ENCODE peak calls at places on chromosomes 1 and 21, in six cellular contexts. A is H9, C is IMR-90, O is mesenchymal stem cell, X is neuronal stem cell, Y is trophoblast cell. R is an unnamed sample.
A peak's percentile ranks its signal among the peaks of the same experiment; 100 is the strongest.

GRCh38 chr1:26493267-26493666 is 21.0 kb downstream of the HMGN2 start:
- DNase-seq in A (no peak), C (no peak), O (no peak), X (no peak), Y (no peak), R (no peak)

GRCh38 chr1:243421784-243422183 is 165.9 kb downstream of the SDCCAG8 start:
- DNase-seq in A (peak; percentile 40), C (peak; percentile 85), O (peak; percentile 46), X (no peak), Y (no peak), R (no peak)

GRCh38 chr1:186155594-186155993 is 219.5 kb downstream of the TPR start:
- DNase-seq in A (no peak), C (peak; percentile 80), O (peak; percentile 72), X (no peak), Y (peak; percentile 40), R (no peak)

GRCh38 chr1:153776971-153777370 is 1.8 kb downstream of the SLC27A3 start:
- DNase-seq in A (no peak), C (no peak), O (no peak), X (no peak), Y (no peak), R (no peak)

GRCh38 chr1:61389926-61390845 is 307.8 kb downstream of the NFIA start:
- DNase-seq in A (no peak), C (no peak), O (no peak), X (no peak), Y (no peak), R (no peak)

GRCh38 chr21:35336534-35336933 is 287.4 kb upstream of the RUNX1 start:
- DNase-seq in A (no peak), C (no peak), O (no peak), X (no peak), Y (no peak), R (no peak)

GRCh38 chr1:52571783-52572182 is 18.9 kb upstream of the TUT4 start:
- DNase-seq in A (no peak), C (peak; percentile 11), O (peak; percentile 16), X (no peak), Y (no peak), R (no peak)

GRCh38 chr1:9238550-9238949 is 4.0 kb downstream of the H6PD start:
- DNase-seq in A (no peak), C (peak; percentile 54), O (peak; percentile 83), X (no peak), Y (no peak), R (no peak)

GRCh38 chr1:177945943-177946650 is 23.8 kb downstream of the SEC16B start:
- DNase-seq in A (peak; percentile 84), C (peak; percentile 65), O (peak; percentile 65), X (peak; percentile 67), Y (peak; percentile 59), R (peak; percentile 87)

GRCh38 chr1:178341218-178341956 is 155.4 kb downstream of the CLEC20A start:
- DNase-seq in A (peak; percentile 91), C (peak; percentile 80), O (peak; percentile 73), X (peak; percentile 79), Y (peak; percentile 85), R (peak; percentile 80)

GRCh38 chr21:42010507-42011493 is 640 bp upstream of the ZBTB21 start:
- DNase-seq in A (peak; percentile 43), C (no peak), O (peak; percentile 38), X (peak; percentile 17), Y (peak; percentile 51), R (no peak)

GRCh38 chr1:43834280-43835140 is 99.1 kb upstream of the ARTN start:
- DNase-seq in A (no peak), C (no peak), O (peak; percentile 49), X (no peak), Y (peak; percentile 43), R (no peak)

GRCh38 chr1:201990427-201990826 is 8.0 kb downstream of the RNPEP start:
- DNase-seq in A (no peak), C (no peak), O (no peak), X (no peak), Y (no peak), R (no peak)

GRCh38 chr1:100584761-100585745 is 47.1 kb downstream of the GPR88 start:
- DNase-seq in A (no peak), C (peak; percentile 12), O (peak; percentile 12), X (no peak), Y (no peak), R (no peak)

GRCh38 chr1:23283660-23284602 is 60.2 kb downstream of the HNRNPR start:
- DNase-seq in A (no peak), C (peak; percentile 67), O (peak; percentile 54), X (no peak), Y (no peak), R (no peak)

GRCh38 chr1:192131914-192132313 is 26.3 kb upstream of the RGS18 start:
- DNase-seq in A (no peak), C (no peak), O (no peak), X (no peak), Y (no peak), R (no peak)

GRCh38 chr1:6099787-6100765 is 54.4 kb downstream of the KCNAB2 start:
- DNase-seq in A (no peak), C (no peak), O (no peak), X (no peak), Y (no peak), R (no peak)

GRCh38 chr1:155083865-155084721 is 5.5 kb downstream of the EFNA3 start:
- DNase-seq in A (no peak), C (no peak), O (peak; percentile 48), X (no peak), Y (no peak), R (no peak)

GRCh38 chr1:240803151-240803550 is 191.2 kb upstream of the GREM2 start:
- DNase-seq in A (no peak), C (peak; percentile 79), O (peak; percentile 21), X (no peak), Y (no peak), R (no peak)

DNA sequence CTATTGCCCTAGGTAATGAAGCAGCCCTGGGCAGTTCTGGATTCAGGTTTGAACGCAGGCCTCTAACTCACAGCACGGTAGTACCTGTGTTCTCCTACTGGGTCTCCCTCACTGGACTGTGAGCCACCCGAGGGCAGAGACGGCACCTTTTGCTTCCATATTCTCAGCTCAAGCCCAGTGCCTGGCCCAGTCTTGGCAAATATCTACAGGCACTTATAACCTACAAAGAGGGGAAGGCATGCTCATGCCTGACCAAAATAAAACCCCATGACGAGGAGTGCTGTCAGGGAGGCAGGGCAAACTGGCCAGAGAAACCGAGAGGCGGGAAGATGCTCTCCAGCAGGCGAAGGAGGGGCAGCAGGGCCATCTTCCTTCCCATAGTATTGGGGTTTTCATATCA is 91.1 kb downstream of the DDX20 start:
- DNase-seq in A (no peak), C (no peak), O (no peak), X (no peak), Y (no peak), R (no peak)
- H4K91ac ChIP-seq in A (no peak overlapping the region), C (no peak overlapping the region), O (no peak overlapping the region), X (no peak overlapping the region), Y (no peak overlapping the region), R (no peak overlapping the region)

DNA sequence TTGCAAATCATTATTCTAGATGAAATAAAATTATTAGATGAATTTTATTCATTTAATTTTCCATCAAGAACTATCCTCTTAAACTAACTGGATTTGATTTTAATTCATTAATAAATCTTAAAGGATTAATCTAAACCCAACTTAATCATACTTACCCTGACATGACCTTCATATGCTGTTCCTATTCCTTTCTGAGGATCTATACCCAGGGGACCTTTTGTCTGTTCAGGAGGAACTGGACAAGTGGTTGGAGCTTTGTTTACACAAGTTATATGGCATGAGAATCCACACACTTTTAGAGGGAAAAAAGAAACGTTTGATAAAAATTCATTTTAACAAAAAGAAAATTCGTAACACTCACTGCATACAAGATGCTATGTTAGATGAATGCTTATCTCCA is 95.2 kb downstream of the COQ8A start:
- DNase-seq in A (no peak), C (no peak), O (no peak), X (no peak), Y (no peak), R (no peak)
- H4K91ac ChIP-seq in A (no peak overlapping the region), C (no peak overlapping the region), O (no peak overlapping the region), X (no peak overlapping the region), Y (no peak overlapping the region), R (no peak overlapping the region)

GRCh38 chr1:207352560-207352959 is 31.1 kb downstream of the CD55 start:
- DNase-seq in A (no peak), C (no peak), O (no peak), X (no peak), Y (no peak), R (no peak)
- H4K91ac ChIP-seq in A (no peak overlapping the region), C (no peak overlapping the region), O (no peak overlapping the region), X (no peak overlapping the region), Y (no peak overlapping the region), R (no peak overlapping the region)

GRCh38 chr1:34479731-34480130 is 275.1 kb upstream of the GJB5 start:
- DNase-seq in A (peak; percentile 63), C (no peak), O (no peak), X (peak; percentile 35), Y (no peak), R (no peak)

GRCh38 chr1:34476371-34476770 is 278.5 kb upstream of the GJB5 start:
- DNase-seq in A (no peak), C (no peak), O (no peak), X (no peak), Y (no peak), R (no peak)

GRCh38 chr1:34478460-34479076 is 276.3 kb upstream of the GJB5 start:
- DNase-seq in A (peak; percentile 50), C (no peak), O (no peak), X (no peak), Y (no peak), R (no peak)

GRCh38 chr1:34474566-34474965 is 280.3 kb upstream of the GJB5 start:
- DNase-seq in A (no peak), C (no peak), O (no peak), X (no peak), Y (no peak), R (no peak)

DNA sequence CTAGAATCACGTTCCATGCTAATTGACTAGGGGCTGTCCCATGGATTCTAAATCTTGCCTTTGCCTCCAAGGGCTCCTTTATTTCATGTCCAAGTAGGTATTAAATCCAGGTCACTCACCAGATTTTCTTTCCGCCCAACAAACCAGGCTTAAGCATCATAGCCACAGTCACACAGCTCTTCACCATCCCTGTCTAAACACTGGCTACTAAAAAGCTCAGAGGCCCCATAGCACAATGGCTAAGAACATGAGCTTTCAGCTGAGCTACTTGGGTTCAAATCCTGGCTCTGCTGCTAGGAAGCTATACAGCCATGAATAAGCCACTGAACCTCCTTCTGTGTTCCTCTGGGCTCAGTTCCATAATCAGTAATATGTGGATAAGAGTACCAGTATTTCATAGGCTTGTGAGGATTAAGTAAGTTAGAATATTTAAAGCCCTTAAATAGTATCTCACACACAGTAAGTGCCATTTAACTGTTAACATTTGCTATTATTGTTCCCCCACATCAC is 277.2 kb upstream of the GJB5 start:
- DNase-seq in A (no peak), C (no peak), O (no peak), X (no peak), Y (no peak), R (peak; percentile 13)
- H4K91ac ChIP-seq in A (no peak overlapping the region), C (no peak overlapping the region), O (no peak overlapping the region), X (no peak overlapping the region), Y (no peak overlapping the region), R (no peak overlapping the region)

GRCh38 chr1:44947774-44948311 is 38.6 kb downstream of the EIF2B3 start:
- DNase-seq in A (no peak), C (no peak), O (peak; percentile 18), X (no peak), Y (no peak), R (no peak)

GRCh38 chr1:44949286-44949685 is 37.1 kb downstream of the EIF2B3 start:
- DNase-seq in A (no peak), C (no peak), O (no peak), X (no peak), Y (no peak), R (no peak)

GRCh38 chr1:44950434-44950833 is 36.0 kb downstream of the EIF2B3 start:
- DNase-seq in A (no peak), C (no peak), O (no peak), X (no peak), Y (no peak), R (no peak)

GRCh38 chr1:44947060-44947773 is 39.2 kb downstream of the EIF2B3 start:
- DNase-seq in A (no peak), C (peak; percentile 69), O (peak; percentile 84), X (no peak), Y (no peak), R (no peak)

GRCh38 chr1:44950892-44951291 is 35.5 kb downstream of the EIF2B3 start:
- DNase-seq in A (no peak), C (no peak), O (no peak), X (no peak), Y (no peak), R (no peak)
- H4K91ac ChIP-seq in A (no peak overlapping the region), C (no peak overlapping the region), O (no peak overlapping the region), X (no peak overlapping the region), Y (no peak overlapping the region), R (no peak overlapping the region)

R was measured in H1.